ENCODE peak calls at places on chromosomes 13 and 19, in eight cellular contexts. L is stimulated activated CD8-positive, alpha-beta memory T cell treated with anti-CD3 and anti-CD28 coated beads, Interleukin-2, amount 100 ng/mL, for 1 hour; J is posterior cingulate gyrus; O is A172; C is MG63; V is cortex of kidney; I is stimulated activated CD4-positive, alpha-beta T cell treated with anti-CD3 and anti-CD28 coated beads, Interleukin-1b, Interleukin-23, amount 100 ng/mL, for 24 hours; H is GM23338. Z is an unnamed sample.

GRCh38 chr13:79794936-79795335 is 314.0 kb downstream of the NDFIP2 start:
- DNase-seq in L (no peak), J (no peak), O (no peak), C (no peak), V (no peak), I (no peak), H (no peak), Z (no peak)

GRCh38 chr13:45728759-45729158 is 26.6 kb downstream of the CBY2 start:
- DNase-seq in L (no peak), J (no peak), O (peak), C (peak), V (no peak), I (no peak), H (peak), Z (no peak)

GRCh38 chr13:94431987-94432386 is 47.5 kb downstream of the DCT start:
- DNase-seq in L (no peak), J (no peak), O (no peak), C (no peak), V (no peak), I (no peak), H (no peak), Z (no peak)

GRCh38 chr19:35153701-35154534 is 617 bp upstream of the FXYD5 start:
- DNase-seq in L (peak), J (peak), O (no peak), C (peak), V (no peak), I (peak), H (peak), Z (no peak)

GRCh38 chr19:33392341-33393285 is 19.1 kb downstream of the CEBPG start:
- DNase-seq in L (no peak), J (peak), O (no peak), C (no peak), V (no peak), I (no peak), H (no peak), Z (no peak)

GRCh38 chr19:57830071-57830602 is at the start of gene ZNF587B:
- DNase-seq in L (no peak), J (peak), O (peak), C (peak), V (no peak), I (no peak), H (peak), Z (peak)

GRCh38 chr13:98083507-98083906 is 59.4 kb upstream of the FARP1 start:
- DNase-seq in L (no peak), J (no peak), O (peak), C (peak), V (no peak), I (no peak), H (no peak), Z (no peak)

GRCh38 chr13:62294210-62294609 is 878.6 kb upstream of the PCDH20 start:
- DNase-seq in L (no peak), J (no peak), O (peak), C (peak), V (no peak), I (no peak), H (no peak), Z (no peak)

GRCh38 chr19:19599190-19599535 is 19.3 kb downstream of the PBX4 start:
- DNase-seq in L (no peak), J (no peak), O (no peak), C (no peak), V (no peak), I (no peak), H (no peak), Z (no peak)

GRCh38 chr13:37869506-37869755 is 141 bp downstream of the TRPC4 start:
- DNase-seq in L (no peak), J (peak), O (no peak), C (no peak), V (no peak), I (no peak), H (peak), Z (no peak)

GRCh38 chr19:38228005-38228377 is 4.0 kb upstream of the DPF1 start:
- DNase-seq in L (no peak), J (no peak), O (no peak), C (no peak), V (no peak), I (no peak), H (peak), Z (no peak)

GRCh38 chr13:32838985-32839384 is 177.2 kb upstream of the KL start:
- DNase-seq in L (no peak), J (no peak), O (no peak), C (no peak), V (no peak), I (no peak), H (no peak), Z (no peak)

GRCh38 chr19:40210919-40211318 is 7.3 kb downstream of the TTC9B start:
- DNase-seq in L (no peak), J (no peak), O (no peak), C (no peak), V (no peak), I (no peak), H (peak), Z (no peak)

Z was measured in omental fat pad.